ENCODE peak calls at places on chromosome 3, in four cellular contexts. R is GM06990, O is cardiac fibroblast, G is colonic mucosa. F is an unnamed sample.

GRCh38 chr3:140424726-140425125 is 253.1 kb upstream of the TRIM42 start:
- DNase-seq in O (no peak), G (no peak), R (no peak), F (no peak)

GRCh38 chr3:125079675-125080045 is 23.9 kb upstream of the HEG1 start:
- DNase-seq in R (no peak), G (no peak), O (no peak), F (peak)

GRCh38 chr3:73499787-73500186 is 125.0 kb downstream of the PDZRN3 start:
- DNase-seq in R (peak), O (no peak), G (no peak), F (no peak)

GRCh38 chr3:38118421-38119247 is 18.3 kb downstream of the ACAA1 start:
- DNase-seq in O (no peak), G (no peak), R (no peak), F (no peak)

GRCh38 chr3:122921791-122922651 is 105.5 kb downstream of the SEMA5B start:
- DNase-seq in O (no peak), R (peak), G (no peak), F (no peak)

GRCh38 chr3:133488785-133489367 is 84.6 kb upstream of the CDV3 start:
- DNase-seq in R (no peak), G (no peak), O (peak), F (peak)

GRCh38 chr3:153927107-153927506 is 194.1 kb upstream of the ARHGEF26 start:
- DNase-seq in O (peak), R (no peak), G (no peak), F (peak)

GRCh38 chr3:157347577-157348303 is 88.9 kb upstream of the PTX3 start:
- DNase-seq in O (no peak), R (no peak), G (no peak), F (no peak)

GRCh38 chr3:88031543-88032148 is 27.2 kb downstream of the CGGBP1 start:
- DNase-seq in R (peak), G (no peak), O (peak), F (peak)

GRCh38 chr3:28667646-28668376 is 319.2 kb upstream of the AZI2 start:
- DNase-seq in O (peak), G (peak), R (peak), F (peak)

GRCh38 chr3:53513556-53514190 is 19.3 kb downstream of the CACNA1D start:
- DNase-seq in G (no peak), O (no peak), R (no peak), F (no peak)
- TF ChIP-seq CTCF in G (no peak), O (no peak), R (peak), F (no peak)

GRCh38 chr3:190557311-190557710 is 43.4 kb downstream of the IL1RAP start:
- DNase-seq in R (no peak), G (no peak), O (no peak), F (no peak)

GRCh38 chr3:190562866-190563525 is 49.1 kb downstream of the IL1RAP start:
- DNase-seq in G (no peak), O (peak), R (no peak), F (peak)

GRCh38 chr3:190558316-190558715 is 44.4 kb downstream of the IL1RAP start:
- DNase-seq in O (no peak), R (no peak), G (no peak), F (no peak)

GRCh38 chr3:190558796-190559195 is 44.9 kb downstream of the IL1RAP start:
- DNase-seq in G (no peak), O (no peak), R (no peak), F (no peak)

GRCh38 chr3:190560284-190560895 is 46.5 kb downstream of the IL1RAP start:
- DNase-seq in G (no peak), O (no peak), R (no peak), F (no peak)
- H3K4me3 ChIP-seq in G (no peak), O (no peak), R (no peak), F (no peak)

DNA sequence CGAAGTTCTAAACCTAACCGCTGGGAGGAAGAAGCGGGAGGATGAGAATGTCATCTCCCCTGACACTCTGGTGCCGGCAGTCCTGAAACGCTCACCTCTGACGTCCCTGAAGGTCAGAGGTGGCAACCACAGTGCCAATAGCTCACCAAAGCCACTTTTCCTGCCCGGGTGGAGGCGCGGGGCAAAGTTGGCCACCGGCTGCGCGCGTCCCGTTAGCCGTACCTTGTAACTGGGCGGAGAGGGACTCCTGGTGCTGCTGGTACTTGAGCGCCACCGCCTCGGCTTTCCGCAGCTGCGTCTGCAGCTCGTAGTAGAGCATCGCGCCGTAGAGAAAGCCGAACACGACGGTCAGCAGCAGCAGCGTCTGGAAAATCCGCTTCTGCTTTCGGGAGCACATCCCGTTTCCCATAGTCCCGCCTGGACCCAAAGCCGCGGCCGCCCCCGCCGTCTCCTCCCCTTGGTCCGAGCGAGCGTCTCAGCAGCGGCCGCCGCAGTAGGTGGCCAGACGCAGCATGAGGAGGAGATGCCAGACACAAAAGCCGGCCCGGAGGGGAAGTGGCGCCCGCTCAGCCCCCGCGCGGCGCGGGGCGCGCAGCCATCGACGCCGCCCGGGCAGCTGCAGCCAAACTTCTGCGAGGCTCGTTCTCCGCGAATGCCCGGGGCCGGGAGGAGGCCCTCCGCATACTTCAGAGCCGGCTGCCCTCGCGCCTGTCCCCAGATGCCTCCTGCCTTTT is 680 bp downstream of the GOLIM4 start:
- DNase-seq in G (peak), R (peak), O (peak), F (peak)
- TF ChIP-seq CTCF in G (no peak), R (no peak), O (peak), F (peak)

DNA sequence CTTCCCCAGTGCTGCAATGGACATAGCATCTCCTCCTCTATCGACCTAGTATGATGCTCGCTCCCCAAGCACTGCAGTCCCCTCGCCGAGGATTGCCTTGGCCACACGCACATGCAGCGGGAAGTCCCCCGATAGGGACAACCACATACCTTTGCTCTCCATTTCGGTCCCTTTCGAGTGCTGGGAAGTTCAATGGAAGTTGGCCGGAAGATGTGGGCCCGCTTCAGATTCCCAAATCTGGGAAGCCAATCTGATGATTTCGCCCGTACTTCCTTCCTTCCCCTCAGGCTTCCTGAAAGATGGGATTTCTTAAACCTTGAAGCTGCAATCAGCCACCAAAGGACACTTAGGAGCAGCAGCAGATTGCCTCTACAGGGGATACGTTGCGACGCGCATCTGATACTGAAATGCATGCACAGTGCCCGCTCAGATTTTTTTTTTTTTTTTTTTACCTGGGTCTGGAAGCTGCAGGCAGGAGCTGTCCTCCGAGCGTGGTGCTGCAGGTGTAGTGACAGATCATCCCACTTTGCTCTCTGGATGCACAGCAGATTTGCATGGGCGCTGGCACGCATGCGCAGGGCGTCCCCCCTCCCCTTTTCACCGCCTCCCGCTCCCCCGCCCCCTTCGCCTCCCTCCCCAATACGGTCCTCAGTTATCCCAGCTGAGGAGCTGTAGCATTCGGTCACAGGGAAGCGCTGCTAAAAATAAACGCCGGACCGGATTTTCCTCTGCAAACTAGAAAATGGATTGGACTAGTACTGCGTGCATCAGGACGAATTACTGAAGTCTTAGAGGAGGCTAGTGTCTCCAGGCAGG is at the start of gene FGF12:
- DNase-seq in G (peak), O (peak), R (peak), F (peak)
- H3K4me3 ChIP-seq in G (no peak), O (no peak), R (no peak), F (peak)

F was measured in fibroblast of the aortic adventitia.